ENCODE peak calls at places on chromosomes 2 and 18, in seven cellular contexts. One of them, this sample, is unnamed.

GRCh38 chr2:68466361-68466777 is 725 bp downstream of the FBXO48 start:
- DNase-seq in suprapubic skin: no peak
- DNase-seq in HepG2: peak
- DNase-seq in HL-60: peak
- DNase-seq in GM23338: no peak
- DNase-seq in sigmoid colon: no peak
- DNase-seq in HCT116: no peak
- DNase-seq in this sample: peak

GRCh38 chr2:58913082-58913726 is 672.1 kb upstream of the FANCL start:
- DNase-seq in suprapubic skin: no peak
- DNase-seq in HepG2: no peak
- DNase-seq in HL-60: no peak
- DNase-seq in GM23338: peak
- DNase-seq in sigmoid colon: no peak
- DNase-seq in HCT116: no peak
- DNase-seq in this sample: no peak

GRCh38 chr2:12750166-12750905 is 33.6 kb downstream of the TRIB2 start:
- DNase-seq in suprapubic skin: no peak
- DNase-seq in HepG2: no peak
- DNase-seq in HL-60: no peak
- DNase-seq in GM23338: no peak
- DNase-seq in sigmoid colon: no peak
- DNase-seq in HCT116: no peak
- DNase-seq in this sample: no peak

GRCh38 chr2:151261977-151262291 is 271 bp upstream of the RBM43 start:
- DNase-seq in suprapubic skin: no peak
- DNase-seq in HepG2: no peak
- DNase-seq in HL-60: no peak
- DNase-seq in GM23338: no peak
- DNase-seq in sigmoid colon: no peak
- DNase-seq in HCT116: no peak
- DNase-seq in this sample: no peak

GRCh38 chr2:103959174-103960125 is 894.5 kb upstream of the POU3F3 start:
- DNase-seq in suprapubic skin: no peak
- DNase-seq in HepG2: peak
- DNase-seq in HL-60: no peak
- DNase-seq in GM23338: peak
- DNase-seq in sigmoid colon: no peak
- DNase-seq in HCT116: no peak
- DNase-seq in this sample: peak

GRCh38 chr2:235011929-235012631 is 60.3 kb downstream of the SH3BP4 start:
- DNase-seq in suprapubic skin: no peak
- DNase-seq in HepG2: no peak
- DNase-seq in HL-60: no peak
- DNase-seq in GM23338: no peak
- DNase-seq in sigmoid colon: peak
- DNase-seq in HCT116: no peak
- DNase-seq in this sample: no peak

GRCh38 chr2:60347781-60348180 is 205.7 kb downstream of the BCL11A start:
- DNase-seq in suprapubic skin: no peak
- DNase-seq in HepG2: no peak
- DNase-seq in HL-60: no peak
- DNase-seq in GM23338: no peak
- DNase-seq in sigmoid colon: no peak
- DNase-seq in HCT116: no peak
- DNase-seq in this sample: no peak

GRCh38 chr2:108139521-108139920 is 100.2 kb upstream of the SULT1C3 start:
- DNase-seq in suprapubic skin: no peak
- DNase-seq in HepG2: peak
- DNase-seq in HL-60: no peak
- DNase-seq in GM23338: peak
- DNase-seq in sigmoid colon: no peak
- DNase-seq in HCT116: no peak
- DNase-seq in this sample: no peak

GRCh38 chr2:42327125-42327524 is 33.9 kb downstream of the COX7A2L start:
- DNase-seq in suprapubic skin: no peak
- DNase-seq in HepG2: peak
- DNase-seq in HL-60: no peak
- DNase-seq in GM23338: peak
- DNase-seq in sigmoid colon: no peak
- DNase-seq in HCT116: no peak
- DNase-seq in this sample: no peak

GRCh38 chr2:172079838-172080640 is 5.3 kb upstream of the DLX1 start:
- DNase-seq in suprapubic skin: no peak
- DNase-seq in HepG2: no peak
- DNase-seq in HL-60: no peak
- DNase-seq in GM23338: peak
- DNase-seq in sigmoid colon: no peak
- DNase-seq in HCT116: no peak
- DNase-seq in this sample: no peak

GRCh38 chr2:189142893-189143759 is 36.4 kb downstream of the COL5A2 start:
- DNase-seq in suprapubic skin: no peak
- DNase-seq in HepG2: peak
- DNase-seq in HL-60: peak
- DNase-seq in GM23338: peak
- DNase-seq in sigmoid colon: no peak
- DNase-seq in HCT116: peak
- DNase-seq in this sample: peak

GRCh38 chr2:25912851-25913695 is 34.8 kb upstream of the ASXL2 start:
- DNase-seq in suprapubic skin: no peak
- DNase-seq in HepG2: no peak
- DNase-seq in HL-60: no peak
- DNase-seq in GM23338: peak
- DNase-seq in sigmoid colon: no peak
- DNase-seq in HCT116: no peak
- DNase-seq in this sample: no peak

GRCh38 chr18:36680042-36680441 is 148.8 kb downstream of the TPGS2 start:
- DNase-seq in suprapubic skin: no peak
- DNase-seq in HepG2: no peak
- DNase-seq in HL-60: no peak
- DNase-seq in GM23338: no peak
- DNase-seq in sigmoid colon: no peak
- DNase-seq in HCT116: no peak
- DNase-seq in this sample: no peak

GRCh38 chr2:73962798-73963197 is 21.9 kb upstream of the TET3 start:
- DNase-seq in suprapubic skin: no peak
- DNase-seq in HepG2: no peak
- DNase-seq in HL-60: no peak
- DNase-seq in GM23338: no peak
- DNase-seq in sigmoid colon: no peak
- DNase-seq in HCT116: no peak
- DNase-seq in this sample: no peak

GRCh38 chr18:61606068-61606660 is 272.9 kb downstream of the CDH20 start:
- DNase-seq in suprapubic skin: peak
- DNase-seq in HepG2: no peak
- DNase-seq in HL-60: no peak
- DNase-seq in GM23338: peak
- DNase-seq in sigmoid colon: no peak
- DNase-seq in HCT116: no peak
- DNase-seq in this sample: no peak

GRCh38 chr18:61605376-61606067 is 272.3 kb downstream of the CDH20 start:
- DNase-seq in suprapubic skin: no peak
- DNase-seq in HepG2: no peak
- DNase-seq in HL-60: no peak
- DNase-seq in GM23338: no peak
- DNase-seq in sigmoid colon: no peak
- DNase-seq in HCT116: no peak
- DNase-seq in this sample: no peak

GRCh38 chr18:61609131-61609530 is 275.9 kb downstream of the CDH20 start:
- DNase-seq in suprapubic skin: no peak
- DNase-seq in HepG2: no peak
- DNase-seq in HL-60: no peak
- DNase-seq in GM23338: no peak
- DNase-seq in sigmoid colon: no peak
- DNase-seq in HCT116: no peak
- DNase-seq in this sample: no peak

GRCh38 chr18:61608306-61608705 is 275.1 kb downstream of the CDH20 start:
- DNase-seq in suprapubic skin: no peak
- DNase-seq in HepG2: no peak
- DNase-seq in HL-60: no peak
- DNase-seq in GM23338: no peak
- DNase-seq in sigmoid colon: no peak
- DNase-seq in HCT116: no peak
- DNase-seq in this sample: no peak

GRCh38 chr18:61606759-61607158 is 273.5 kb downstream of the CDH20 start:
- DNase-seq in suprapubic skin: peak
- DNase-seq in HepG2: no peak
- DNase-seq in HL-60: no peak
- DNase-seq in GM23338: peak
- DNase-seq in sigmoid colon: peak
- DNase-seq in HCT116: peak
- DNase-seq in this sample: peak
- TF ChIP-seq POLR2AphosphoS5 in suprapubic skin: no peak
- TF ChIP-seq POLR2AphosphoS5 in HepG2: no peak
- TF ChIP-seq POLR2AphosphoS5 in HL-60: no peak
- TF ChIP-seq POLR2AphosphoS5 in GM23338: no peak
- TF ChIP-seq POLR2AphosphoS5 in sigmoid colon: no peak
- TF ChIP-seq POLR2AphosphoS5 in HCT116: no peak
- TF ChIP-seq POLR2AphosphoS5 in this sample: peak

GRCh38 chr2:65164379-65165023 is 34.6 kb upstream of the RAB1A start:
- DNase-seq in suprapubic skin: no peak
- DNase-seq in HepG2: no peak
- DNase-seq in HL-60: no peak
- DNase-seq in GM23338: no peak
- DNase-seq in sigmoid colon: no peak
- DNase-seq in HCT116: no peak
- DNase-seq in this sample: no peak
- H3K27ac ChIP-seq in suprapubic skin: no peak
- H3K27ac ChIP-seq in HepG2: no peak
- H3K27ac ChIP-seq in HL-60: peak
- H3K27ac ChIP-seq in GM23338: no peak
- H3K27ac ChIP-seq in sigmoid colon: peak
- H3K27ac ChIP-seq in HCT116: no peak
- H3K27ac ChIP-seq in this sample: peak

DNA sequence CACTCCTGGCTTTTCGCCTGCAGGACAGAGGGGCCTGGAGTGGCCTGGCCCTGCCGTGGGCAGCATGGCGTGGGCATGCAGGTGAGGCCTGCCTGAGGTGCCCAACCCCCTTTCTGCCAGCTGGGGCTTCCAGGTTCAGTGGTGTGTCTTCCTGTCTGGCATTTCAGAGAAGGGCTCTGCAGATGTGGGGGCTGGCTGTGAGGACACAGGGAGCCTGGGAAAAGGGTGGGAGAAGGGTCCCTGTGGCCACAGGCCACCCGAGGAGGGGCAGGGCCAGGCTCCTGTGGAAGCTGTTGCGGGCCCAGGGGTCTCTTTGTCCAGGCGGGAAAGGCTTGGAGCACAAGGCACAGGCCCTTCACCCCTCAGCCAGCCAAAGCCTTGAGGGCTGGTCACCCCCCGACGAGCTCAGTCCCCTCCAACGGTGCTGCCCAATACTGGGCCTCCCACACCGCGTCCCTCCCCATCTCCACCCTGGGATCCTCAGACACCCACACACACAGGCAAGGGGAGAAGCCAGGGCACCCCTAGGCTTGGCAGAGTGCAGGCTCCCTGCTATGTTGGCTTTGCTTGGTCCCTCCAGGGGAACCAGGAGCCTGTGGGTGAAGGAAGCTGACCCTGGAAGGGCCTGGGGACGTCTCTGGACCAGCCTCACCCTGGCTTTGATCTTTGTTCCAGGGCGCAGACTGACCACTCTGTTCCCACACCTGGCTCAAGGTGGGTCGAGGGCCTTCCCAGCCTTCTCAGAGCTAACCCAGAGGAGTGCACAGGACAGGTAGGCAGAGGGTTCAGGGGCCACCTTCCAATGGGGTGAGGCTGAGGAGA is 3.7 kb upstream of the AQP12A start:
- DNase-seq in suprapubic skin: no peak
- DNase-seq in HepG2: no peak
- DNase-seq in HL-60: no peak
- DNase-seq in GM23338: no peak
- DNase-seq in sigmoid colon: no peak
- DNase-seq in HCT116: no peak
- DNase-seq in this sample: no peak
- TF ChIP-seq POLR2AphosphoS5 in suprapubic skin: no peak
- TF ChIP-seq POLR2AphosphoS5 in HepG2: no peak
- TF ChIP-seq POLR2AphosphoS5 in HL-60: no peak
- TF ChIP-seq POLR2AphosphoS5 in GM23338: no peak
- TF ChIP-seq POLR2AphosphoS5 in sigmoid colon: no peak
- TF ChIP-seq POLR2AphosphoS5 in HCT116: no peak
- TF ChIP-seq POLR2AphosphoS5 in this sample: no peak

GRCh38 chr2:127565261-127566138 is 30.0 kb downstream of the MYO7B start:
- DNase-seq in suprapubic skin: peak
- DNase-seq in HepG2: no peak
- DNase-seq in HL-60: no peak
- DNase-seq in GM23338: no peak
- DNase-seq in sigmoid colon: peak
- DNase-seq in HCT116: no peak
- DNase-seq in this sample: no peak

GRCh38 chr2:127563458-127564428 is 28.3 kb downstream of the MYO7B start:
- DNase-seq in suprapubic skin: peak
- DNase-seq in HepG2: no peak
- DNase-seq in HL-60: peak
- DNase-seq in GM23338: no peak
- DNase-seq in sigmoid colon: peak
- DNase-seq in HCT116: no peak
- DNase-seq in this sample: no peak

GRCh38 chr2:127562930-127563329 is 27.4 kb downstream of the MYO7B start:
- DNase-seq in suprapubic skin: no peak
- DNase-seq in HepG2: no peak
- DNase-seq in HL-60: peak
- DNase-seq in GM23338: no peak
- DNase-seq in sigmoid colon: no peak
- DNase-seq in HCT116: no peak
- DNase-seq in this sample: no peak

GRCh38 chr2:127566139-127566417 is 30.6 kb downstream of the MYO7B start:
- DNase-seq in suprapubic skin: peak
- DNase-seq in HepG2: no peak
- DNase-seq in HL-60: no peak
- DNase-seq in GM23338: no peak
- DNase-seq in sigmoid colon: peak
- DNase-seq in HCT116: no peak
- DNase-seq in this sample: no peak

DNA sequence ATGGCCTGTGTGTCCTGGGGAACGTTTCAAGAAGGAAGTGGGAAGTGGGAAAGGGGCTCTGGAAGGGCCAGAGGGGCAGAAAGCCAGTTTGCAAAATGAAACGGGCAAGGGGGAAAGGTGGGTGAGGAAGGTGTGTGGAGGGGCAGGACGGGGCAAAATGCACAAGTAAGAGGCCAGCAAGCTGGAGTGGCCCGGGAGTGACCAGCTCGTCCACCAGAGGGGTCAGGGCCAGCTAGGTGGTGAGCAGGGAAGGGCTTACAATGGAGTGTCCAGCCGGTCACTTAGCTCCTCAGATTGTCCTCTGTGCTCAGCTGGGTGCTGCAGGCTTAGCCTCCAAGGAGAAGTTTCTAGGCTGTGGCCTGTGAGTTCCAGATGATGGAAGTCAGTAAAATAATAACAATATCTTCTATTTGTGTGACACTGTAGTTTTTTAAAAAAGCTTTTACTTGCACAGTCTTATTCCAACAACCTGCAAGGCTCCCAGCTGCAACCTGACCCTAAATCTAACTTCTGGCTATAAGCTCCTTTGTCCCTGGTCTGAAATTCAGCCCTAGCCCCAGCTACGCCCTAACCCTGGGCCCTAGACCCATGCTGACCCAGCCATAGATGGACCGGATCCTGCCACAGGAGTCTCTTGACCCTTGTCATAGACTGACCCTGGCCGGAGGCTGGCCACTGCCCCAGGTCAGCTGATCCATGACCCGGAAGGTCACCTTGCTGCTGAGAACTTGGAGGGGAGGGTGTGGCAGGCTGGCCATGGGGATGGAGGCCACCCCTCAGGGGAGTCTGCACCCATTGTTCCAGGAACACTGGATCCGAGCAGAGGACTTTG is 29.2 kb downstream of the MYO7B start:
- DNase-seq in suprapubic skin: peak
- DNase-seq in HepG2: no peak
- DNase-seq in HL-60: no peak
- DNase-seq in GM23338: no peak
- DNase-seq in sigmoid colon: peak
- DNase-seq in HCT116: no peak
- DNase-seq in this sample: no peak
- H3K27ac ChIP-seq in suprapubic skin: no peak
- H3K27ac ChIP-seq in HepG2: no peak
- H3K27ac ChIP-seq in HL-60: no peak
- H3K27ac ChIP-seq in GM23338: no peak
- H3K27ac ChIP-seq in sigmoid colon: no peak
- H3K27ac ChIP-seq in HCT116: no peak
- H3K27ac ChIP-seq in this sample: no peak

This sample was measured in transverse colon.